ENCODE peak calls at places on chromosomes 13 and 19, in seven cellular contexts. U, Y, T, S, X, I and Q are unnamed samples.

GRCh38 chr19:11798391-11799296 is at the start of gene ZNF491:
- DNase-seq in U (peak; percentile 98), Y (peak; percentile 91), T (peak; percentile 88), S (peak; percentile 94), X (peak; percentile 78), I (peak; percentile 98), Q (peak; percentile 91)

GRCh38 chr19:11168568-11168967 is 13.0 kb upstream of the SPC24 start:
- DNase-seq in U (no peak), Y (no peak), T (peak; percentile 93), S (no peak), X (peak; percentile 97), I (no peak), Q (no peak)

GRCh38 chr19:30696514-30696913 is 324.3 kb downstream of the ZNF536 start:
- DNase-seq in U (peak; percentile 63), Y (no peak), T (peak; percentile 39), S (no peak), X (no peak), I (peak; percentile 45), Q (no peak)

GRCh38 chr19:9945319-9945966 is 9.1 kb upstream of the OLFM2 start:
- DNase-seq in U (peak; percentile 34), Y (peak; percentile 89), T (peak; percentile 99), S (peak; percentile 41), X (peak; percentile 72), I (peak; percentile 98), Q (peak; percentile 91)

GRCh38 chr19:44540736-44541135 is 11.3 kb upstream of the CEACAM20 start:
- DNase-seq in U (no peak), Y (no peak), T (no peak), S (no peak), X (no peak), I (no peak), Q (no peak)

GRCh38 chr19:5539431-5539833 is 28.3 kb downstream of the TINCR start:
- DNase-seq in U (no peak), Y (no peak), T (no peak), S (no peak), X (no peak), I (no peak), Q (no peak)

GRCh38 chr13:33610471-33611015 is 207.4 kb upstream of the RFC3 start:
- DNase-seq in U (peak; percentile 51), Y (peak; percentile 73), T (no peak), S (no peak), X (no peak), I (no peak), Q (no peak)

GRCh38 chr13:50801087-50801931 is 42.2 kb downstream of the DLEU7 start:
- DNase-seq in U (peak; percentile 56), Y (no peak), T (peak; percentile 83), S (peak; percentile 46), X (peak; percentile 58), I (no peak), Q (peak; percentile 16)

GRCh38 chr13:91111476-91112190 is 235.9 kb upstream of the MIR17HG start:
- DNase-seq in U (peak; percentile 9), Y (no peak), T (no peak), S (no peak), X (no peak), I (no peak), Q (no peak)

GRCh38 chr13:111893607-111894443 is 173.1 kb upstream of the SOX1 start:
- DNase-seq in U (no peak), Y (no peak), T (no peak), S (no peak), X (no peak), I (peak; percentile 72), Q (no peak)

GRCh38 chr13:94329754-94330551 is 149.5 kb downstream of the DCT start:
- DNase-seq in U (no peak), Y (no peak), T (peak; percentile 97), S (no peak), X (peak; percentile 88), I (no peak), Q (no peak)

GRCh38 chr19:38729653-38730469 is 14.4 kb downstream of the CAPN12 start:
- DNase-seq in U (peak; percentile 58), Y (peak; percentile 78), T (peak; percentile 55), S (peak; percentile 77), X (peak; percentile 43), I (peak; percentile 92), Q (peak; percentile 75)

GRCh38 chr13:39493966-39494365 is 109.0 kb downstream of the LHFPL6 start:
- DNase-seq in U (no peak), Y (no peak), T (no peak), S (no peak), X (no peak), I (no peak), Q (no peak)

GRCh38 chr19:49361438-49362047 is 673 bp downstream of the TEAD2 start:
- DNase-seq in U (peak; percentile 58), Y (peak; percentile 77), T (peak; percentile 90), S (peak; percentile 80), X (peak; percentile 20), I (peak; percentile 95), Q (peak; percentile 93)

GRCh38 chr19:45815501-45816216 is 551 bp upstream of the RSPH6A start:
- DNase-seq in U (no peak), Y (no peak), T (no peak), S (no peak), X (no peak), I (no peak), Q (peak; percentile 54)

GRCh38 chr19:33519416-33519815 is 2.2 kb downstream of the PEPD start:
- DNase-seq in U (no peak), Y (no peak), T (no peak), S (no peak), X (no peak), I (no peak), Q (no peak)

GRCh38 chr19:47813304-47813994 is 8.3 kb upstream of the CRX start:
- DNase-seq in U (peak; percentile 59), Y (peak; percentile 73), T (peak; percentile 41), S (peak; percentile 69), X (peak; percentile 32), I (peak; percentile 90), Q (peak; percentile 68)

GRCh38 chr13:86269511-86269910 is 470.3 kb upstream of the SLITRK6 start:
- DNase-seq in U (no peak), Y (no peak), T (no peak), S (no peak), X (no peak), I (no peak), Q (no peak)

GRCh38 chr13:61417171-61417570 is 1.5 kb upstream of the PCDH20 start:
- DNase-seq in U (no peak), Y (no peak), T (peak; percentile 35), S (no peak), X (no peak), I (no peak), Q (no peak)

GRCh38 chr13:46884531-46884930 is 12.3 kb downstream of the HTR2A start:
- DNase-seq in U (no peak), Y (no peak), T (no peak), S (no peak), X (no peak), I (no peak), Q (no peak)

GRCh38 chr13:76735641-76736040 is 150.6 kb downstream of the KCTD12 start:
- DNase-seq in U (no peak), Y (no peak), T (no peak), S (no peak), X (no peak), I (no peak), Q (no peak)

GRCh38 chr19:6663236-6664187 is 6.4 kb downstream of the TNFSF14 start:
- DNase-seq in U (no peak), Y (no peak), T (no peak), S (no peak), X (peak; percentile 28), I (no peak), Q (no peak)

GRCh38 chr19:47714339-47714738 is 1.1 kb downstream of the EHD2 start:
- DNase-seq in U (no peak), Y (no peak), T (peak; percentile 42), S (no peak), X (no peak), I (no peak), Q (no peak)

GRCh38 chr13:108755084-108755483 is 125.7 kb downstream of the MYO16 start:
- DNase-seq in U (no peak), Y (no peak), T (no peak), S (no peak), X (no peak), I (no peak), Q (no peak)

GRCh38 chr13:97223711-97224461 is 1.8 kb downstream of the MBNL2 start:
- DNase-seq in U (peak; percentile 57), Y (no peak), T (peak; percentile 96), S (peak; percentile 42), X (peak; percentile 83), I (no peak), Q (peak; percentile 59)

GRCh38 chr13:110283661-110284516 is 23.1 kb downstream of the COL4A1 start:
- DNase-seq in U (no peak), Y (no peak), T (peak; percentile 59), S (no peak), X (no peak), I (peak; percentile 80), Q (no peak)

GRCh38 chr19:14337510-14337909 is 43.7 kb upstream of the ADGRE5 start:
- DNase-seq in U (no peak), Y (no peak), T (no peak), S (peak; percentile 61), X (no peak), I (no peak), Q (peak; percentile 37)

GRCh38 chr13:96822900-96823299 is 171.4 kb downstream of the OXGR1 start:
- DNase-seq in U (peak; percentile 76), Y (no peak), T (peak; percentile 7), S (peak; percentile 49), X (peak; percentile 21), I (no peak), Q (no peak)

GRCh38 chr13:32257649-32258048 is 57.5 kb downstream of the ZAR1L start:
- DNase-seq in U (no peak), Y (no peak), T (no peak), S (no peak), X (no peak), I (no peak), Q (no peak)

GRCh38 chr19:14554382-14554812 is 17.5 kb downstream of the NDUFB7 start:
- DNase-seq in U (peak; percentile 38), Y (no peak), T (no peak), S (no peak), X (peak; percentile 70), I (no peak), Q (no peak)

GRCh38 chr19:36151144-36152051 is 849 bp downstream of the COX7A1 start:
- DNase-seq in U (peak; percentile 65), Y (peak; percentile 65), T (peak; percentile 11), S (no peak), X (no peak), I (peak; percentile 95), Q (peak; percentile 68)
- H3K4me3 ChIP-seq in U (peak overlapping the region; percentile 57), Y (peak overlapping the region; percentile 89), T (peak overlapping the region; percentile 5), S (peak overlapping the region; percentile 54), X (no peak overlapping the region), I (peak overlapping the region; percentile 38), Q (peak overlapping the region; percentile 58)

GRCh38 chr13:102003848-102004570 is 397.8 kb downstream of the FGF14 start:
- DNase-seq in U (no peak), Y (no peak), T (peak; percentile 33), S (no peak), X (no peak), I (no peak), Q (no peak)
- TF ChIP-seq CTCF in U (no peak), Y (no peak), T (no peak), S (no peak), X (no peak), I (no peak), Q (no peak)

GRCh38 chr19:58009666-58010301 is 7.2 kb upstream of the ZNF606 start:
- DNase-seq in U (peak; percentile 95), Y (peak; percentile 77), T (peak; percentile 88), S (peak; percentile 72), X (peak; percentile 84), I (peak; percentile 93), Q (peak; percentile 80)
- H3K4me3 ChIP-seq in U (peak overlapping the region; percentile 32), Y (peak overlapping the region; percentile 44), T (peak overlapping the region; percentile 30), S (peak overlapping the region; percentile 9), X (peak overlapping the region; percentile 26), I (peak overlapping the region; percentile 33), Q (peak overlapping the region; percentile 35)

GRCh38 chr13:107144432-107144831 is 576.5 kb upstream of the ARGLU1 start:
- DNase-seq in U (no peak), Y (no peak), T (peak; percentile 55), S (no peak), X (no peak), I (no peak), Q (no peak)
- TF ChIP-seq CTCF in U (no peak), Y (no peak), T (peak; percentile 38), S (no peak), X (peak; percentile 8), I (no peak), Q (no peak)